ENCODE peak calls at places on chromosomes 4 and X, in six cellular contexts. O, U, D, L, N and Y are unnamed samples.

GRCh38 chrX:155819966-155820491 is 61.1 kb upstream of the VAMP7 start:
- DNase-seq in O (peak; percentile 44), U (peak; percentile 49), D (peak; percentile 56), L (peak; percentile 11), N (peak; percentile 5), Y (no peak)

GRCh38 chrX:126994011-126994410 is 174.5 kb downstream of the PRR32 start:
- DNase-seq in O (no peak), U (no peak), D (no peak), L (no peak), N (no peak), Y (no peak)

GRCh38 chr4:95204267-95204835 is 344.4 kb downstream of the UNC5C start:
- DNase-seq in O (no peak), U (no peak), D (no peak), L (no peak), N (no peak), Y (no peak)

GRCh38 chrX:23493941-23494374 is 159.3 kb downstream of the PTCHD1 start:
- DNase-seq in O (no peak), U (no peak), D (no peak), L (no peak), N (no peak), Y (no peak)

GRCh38 chrX:150872773-150873336 is 25.6 kb downstream of the CD99L2 start:
- DNase-seq in O (no peak), U (no peak), D (no peak), L (no peak), N (no peak), Y (no peak)

GRCh38 chrX:18973527-18974192 is 10.3 kb downstream of the PHKA2 start:
- DNase-seq in O (no peak), U (peak; percentile 30), D (no peak), L (no peak), N (no peak), Y (no peak)

GRCh38 chr4:25861951-25862410 is 807 bp downstream of the SEL1L3 start:
- DNase-seq in O (no peak), U (no peak), D (no peak), L (no peak), N (no peak), Y (no peak)

GRCh38 chrX:51891821-51892551 is 1.4 kb upstream of the MAGED1 start:
- DNase-seq in O (no peak), U (no peak), D (no peak), L (no peak), N (no peak), Y (no peak)

GRCh38 chr4:143355540-143356217 is 19.0 kb downstream of the GAB1 start:
- DNase-seq in O (no peak), U (no peak), D (no peak), L (no peak), N (no peak), Y (no peak)

GRCh38 chr4:56575820-56576429 is 70.3 kb downstream of the ARL9 start:
- DNase-seq in O (no peak), U (peak; percentile 8), D (no peak), L (no peak), N (no peak), Y (no peak)

GRCh38 chr4:105145913-105146285 is 777 bp upstream of the TET2 start:
- DNase-seq in O (no peak), U (no peak), D (no peak), L (no peak), N (no peak), Y (no peak)

GRCh38 chrX:32024072-32024471 is 952.2 kb upstream of the FTHL17 start:
- DNase-seq in O (no peak), U (no peak), D (no peak), L (no peak), N (no peak), Y (no peak)

DNA sequence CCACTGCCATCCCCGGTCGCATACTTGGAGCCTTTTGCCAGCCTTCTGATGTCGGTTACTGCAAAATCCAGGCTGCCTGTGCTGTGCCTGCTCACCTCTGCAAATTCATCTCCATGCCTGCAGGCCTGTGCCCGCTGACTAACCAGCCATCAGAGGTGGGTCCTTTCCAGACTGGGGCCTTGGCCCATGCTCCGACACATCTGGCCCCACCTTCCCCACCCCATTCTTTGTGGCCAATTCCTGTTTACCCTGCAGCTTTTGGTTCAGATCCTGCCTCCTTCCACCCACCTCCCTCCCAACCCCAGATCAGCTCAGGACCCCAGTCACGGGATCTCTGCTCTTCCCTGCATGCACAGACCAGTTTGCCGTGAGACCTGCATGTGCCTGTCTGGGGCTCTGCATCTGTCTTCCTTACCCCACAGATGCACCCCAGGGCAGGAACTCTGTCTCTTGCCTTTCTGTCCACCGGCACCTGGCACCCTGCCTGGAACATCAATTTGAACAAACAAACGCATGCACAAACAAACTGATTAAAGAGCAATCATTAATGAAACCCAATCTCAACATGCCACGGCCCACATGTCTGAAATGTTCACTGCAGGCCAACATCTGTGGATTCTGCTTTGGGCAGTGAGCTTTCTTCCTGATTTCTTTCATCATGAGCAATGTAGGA is 112.8 kb upstream of the PSAPL1 start:
- DNase-seq in O (no peak), U (no peak), D (no peak), L (no peak), N (no peak), Y (no peak)
- TF ChIP-seq POLR2A in O (no peak), U (no peak), D (no peak), L (no peak), N (no peak), Y (no peak)

DNA sequence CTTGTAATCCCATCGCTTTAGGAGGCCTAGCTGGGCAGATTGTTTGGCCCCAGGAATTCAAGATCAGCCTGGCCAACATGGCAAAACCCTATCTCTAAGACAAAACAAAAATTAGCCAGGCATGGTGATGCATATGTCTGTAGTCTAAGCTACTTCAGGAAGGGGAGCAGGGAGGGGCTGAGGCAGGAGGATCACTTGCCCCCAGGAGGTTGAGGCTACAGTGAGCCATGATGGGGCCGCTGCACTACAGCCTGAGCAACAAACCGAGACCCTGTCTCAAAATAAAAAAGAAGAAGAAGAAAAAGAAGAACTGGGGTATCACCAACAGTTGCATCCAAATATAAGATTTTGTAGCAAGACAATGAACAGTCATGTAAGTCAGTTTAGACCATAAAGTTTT is 47.3 kb upstream of the NFKB1 start:
- DNase-seq in O (no peak), U (no peak), D (no peak), L (no peak), N (no peak), Y (no peak)
- TF ChIP-seq TAF1 in O (no peak), U (no peak), D (no peak), L (no peak), N (no peak), Y (no peak)

GRCh38 chr4:183030823-183031222 is 68.2 kb upstream of the WWC2 start:
- DNase-seq in O (no peak), U (no peak), D (no peak), L (no peak), N (no peak), Y (no peak)

GRCh38 chr4:183038436-183038835 is 60.6 kb upstream of the WWC2 start:
- DNase-seq in O (no peak), U (no peak), D (no peak), L (no peak), N (no peak), Y (no peak)

DNA sequence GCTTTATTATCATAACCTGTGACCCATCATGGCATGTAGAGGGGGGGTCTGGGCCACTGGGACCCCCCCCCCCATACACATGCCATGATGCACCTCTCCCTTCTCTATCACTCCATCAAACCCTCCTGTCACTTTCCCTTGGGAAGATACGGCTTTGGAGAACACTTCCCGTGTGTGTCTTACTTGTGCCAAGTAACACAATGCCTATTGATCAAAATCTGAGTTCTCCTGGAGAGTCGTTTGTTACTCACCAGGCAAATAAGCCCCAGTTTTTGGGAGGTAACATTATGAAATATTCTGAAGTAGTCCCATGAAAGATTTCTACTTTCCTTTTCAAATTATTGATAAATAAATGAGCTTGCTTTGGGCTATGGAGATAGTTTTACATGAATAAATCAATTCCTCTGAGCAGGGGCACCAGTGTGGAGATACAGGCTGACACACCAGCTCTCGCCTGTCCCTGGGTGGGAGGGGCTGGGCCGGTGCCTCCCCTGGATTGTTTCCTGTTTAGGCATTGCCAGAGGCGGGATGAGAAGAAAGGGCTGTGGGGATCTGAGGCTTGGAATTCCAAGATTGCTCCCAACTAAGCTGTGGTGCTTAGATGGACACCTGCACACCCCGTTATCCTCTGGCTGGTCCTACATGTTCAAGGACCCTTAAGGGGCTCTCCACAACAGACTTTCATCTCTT is 63.2 kb upstream of the WWC2 start:
- DNase-seq in O (no peak), U (no peak), D (no peak), L (no peak), N (no peak), Y (no peak)
- TF ChIP-seq POLR2A in O (no peak), U (no peak), D (no peak), L (no peak), N (no peak), Y (no peak)

GRCh38 chr4:60129740-60130139 is 1070.4 kb upstream of the ADGRL3 start:
- DNase-seq in O (no peak), U (no peak), D (no peak), L (no peak), N (no peak), Y (no peak)

GRCh38 chr4:60128916-60129315 is 1071.2 kb upstream of the ADGRL3 start:
- DNase-seq in O (no peak), U (no peak), D (no peak), L (no peak), N (no peak), Y (no peak)

GRCh38 chr4:60134106-60134505 is 1066.0 kb upstream of the ADGRL3 start:
- DNase-seq in O (no peak), U (no peak), D (no peak), L (no peak), N (no peak), Y (no peak)

GRCh38 chr4:60133414-60133813 is 1066.7 kb upstream of the ADGRL3 start:
- DNase-seq in O (no peak), U (no peak), D (no peak), L (no peak), N (no peak), Y (no peak)
- TF ChIP-seq TAF1 in O (no peak), U (no peak), D (no peak), L (no peak), N (no peak), Y (no peak)

DNA sequence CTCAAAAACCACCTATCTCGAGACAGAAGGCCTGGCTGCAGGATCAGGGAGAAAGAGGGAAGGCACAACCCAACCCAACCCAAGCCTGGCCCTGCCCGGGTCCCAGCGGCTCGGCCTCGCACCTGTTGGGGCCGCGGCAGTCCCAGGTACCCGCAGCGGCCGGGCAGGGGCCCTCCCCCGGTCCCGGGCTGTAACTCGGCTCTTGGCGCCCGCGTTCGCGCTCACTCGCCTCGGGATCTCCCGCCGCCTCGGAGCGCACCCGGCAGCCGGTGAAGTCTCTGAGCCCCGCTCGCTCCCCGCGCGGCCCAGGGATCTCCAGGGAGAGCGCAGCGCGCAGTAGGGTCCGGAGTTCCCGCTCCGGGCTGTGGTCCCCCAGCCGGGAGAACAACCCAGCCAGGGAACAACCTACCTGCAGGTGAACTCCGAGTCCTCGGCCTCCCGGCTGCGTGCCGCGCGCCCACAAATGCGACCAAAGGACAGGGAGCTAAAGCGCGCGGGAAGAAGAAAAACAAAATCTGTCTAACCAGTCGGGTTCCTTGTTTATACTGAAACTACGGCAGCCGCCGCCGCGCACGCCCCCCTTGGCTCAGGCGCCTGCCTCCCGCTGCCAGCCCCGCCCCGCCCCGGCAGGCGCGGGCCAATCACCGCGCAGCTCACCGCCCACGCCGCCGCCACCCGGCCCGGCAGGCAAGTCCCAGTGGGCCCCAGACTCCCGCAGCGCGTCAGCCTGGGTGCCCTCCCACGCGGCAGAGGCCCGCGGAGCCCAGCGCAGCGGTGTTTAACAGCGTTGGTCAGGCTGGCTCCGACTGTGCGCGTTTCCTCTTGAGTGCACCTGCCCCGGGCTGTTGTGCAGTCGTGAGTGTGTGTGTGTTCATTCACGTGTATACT is at the start of gene RASGEF1B:
- DNase-seq in O (peak; percentile 98), U (peak; percentile 32), D (no peak), L (peak; percentile 16), N (peak; percentile 77), Y (peak; percentile 80)
- TF ChIP-seq POLR2A in O (no peak), U (no peak), D (no peak), L (peak; percentile 44), N (no peak), Y (no peak)

GRCh38 chr4:144645621-144646522 is at the start of gene HHIP:
- DNase-seq in O (peak; percentile 42), U (peak; percentile 1), D (no peak), L (no peak), N (peak; percentile 30), Y (peak; percentile 21)
- TF ChIP-seq TAF1 in O (no peak), U (no peak), D (peak; percentile 15), L (no peak), N (no peak), Y (no peak)